ENCODE peak calls at places on chromosomes 1 and 21, in six cellular contexts. One of them, this sample, is unnamed.

GRCh38 chr1:205301220-205301821 is 20.2 kb downstream of the NUAK2 start:
- DNase-seq in astrocyte of the spinal cord: peak; percentile 96
- DNase-seq in choroid plexus epithelial cell: peak; percentile 97
- DNase-seq in left lung: peak; percentile 91
- DNase-seq in fibroblast of lung: peak; percentile 96
- DNase-seq in Peyer's patch: peak; percentile 78
- DNase-seq in this sample: peak; percentile 52

GRCh38 chr1:210541680-210542358 is 213.1 kb downstream of the HHAT start:
- DNase-seq in Peyer's patch: no peak
- DNase-seq in astrocyte of the spinal cord: peak; percentile 37
- DNase-seq in left lung: no peak
- DNase-seq in fibroblast of lung: peak; percentile 47
- DNase-seq in choroid plexus epithelial cell: no peak
- DNase-seq in this sample: no peak

GRCh38 chr21:31731802-31732537 is at the start of gene SCAF4:
- DNase-seq in astrocyte of the spinal cord: peak; percentile 91
- DNase-seq in choroid plexus epithelial cell: peak; percentile 92
- DNase-seq in left lung: peak; percentile 99
- DNase-seq in fibroblast of lung: peak; percentile 88
- DNase-seq in Peyer's patch: peak; percentile 84
- DNase-seq in this sample: peak; percentile 93

GRCh38 chr1:236063919-236064673 is 794 bp downstream of the NID1 start:
- DNase-seq in left lung: peak; percentile 83
- DNase-seq in Peyer's patch: peak; percentile 18
- DNase-seq in astrocyte of the spinal cord: peak; percentile 63
- DNase-seq in choroid plexus epithelial cell: peak; percentile 76
- DNase-seq in fibroblast of lung: peak; percentile 68
- DNase-seq in this sample: peak; percentile 49

GRCh38 chr1:91650764-91651163 is 150.1 kb downstream of the CDC7 start:
- DNase-seq in fibroblast of lung: peak; percentile 97
- DNase-seq in astrocyte of the spinal cord: peak; percentile 91
- DNase-seq in left lung: no peak
- DNase-seq in Peyer's patch: no peak
- DNase-seq in choroid plexus epithelial cell: peak; percentile 99
- DNase-seq in this sample: peak; percentile 63

GRCh38 chr1:43232071-43232470 is 37.7 kb upstream of the TMEM125 start:
- DNase-seq in choroid plexus epithelial cell: peak; percentile 82
- DNase-seq in astrocyte of the spinal cord: peak; percentile 72
- DNase-seq in fibroblast of lung: peak; percentile 79
- DNase-seq in left lung: no peak
- DNase-seq in Peyer's patch: no peak
- DNase-seq in this sample: no peak

GRCh38 chr1:226019550-226019949 is 20.4 kb upstream of the SDE2 start:
- DNase-seq in choroid plexus epithelial cell: no peak
- DNase-seq in fibroblast of lung: no peak
- DNase-seq in left lung: no peak
- DNase-seq in astrocyte of the spinal cord: no peak
- DNase-seq in Peyer's patch: no peak
- DNase-seq in this sample: no peak

GRCh38 chr1:162351443-162351842 is 25.2 kb downstream of the SPATA46 start:
- DNase-seq in fibroblast of lung: no peak
- DNase-seq in left lung: no peak
- DNase-seq in Peyer's patch: no peak
- DNase-seq in astrocyte of the spinal cord: no peak
- DNase-seq in choroid plexus epithelial cell: no peak
- DNase-seq in this sample: no peak

GRCh38 chr1:112247971-112248370 is 148.0 kb upstream of the CTTNBP2NL start:
- DNase-seq in left lung: no peak
- DNase-seq in choroid plexus epithelial cell: no peak
- DNase-seq in astrocyte of the spinal cord: no peak
- DNase-seq in Peyer's patch: no peak
- DNase-seq in fibroblast of lung: no peak
- DNase-seq in this sample: peak; percentile 14

GRCh38 chr1:78214334-78214733 is 168.6 kb downstream of the GIPC2 start:
- DNase-seq in astrocyte of the spinal cord: no peak
- DNase-seq in left lung: no peak
- DNase-seq in Peyer's patch: no peak
- DNase-seq in fibroblast of lung: no peak
- DNase-seq in choroid plexus epithelial cell: no peak
- DNase-seq in this sample: no peak

GRCh38 chr1:113246929-113247328 is 143.4 kb upstream of the MAGI3 start:
- DNase-seq in astrocyte of the spinal cord: no peak
- DNase-seq in fibroblast of lung: no peak
- DNase-seq in choroid plexus epithelial cell: no peak
- DNase-seq in left lung: no peak
- DNase-seq in Peyer's patch: no peak
- DNase-seq in this sample: no peak

GRCh38 chr1:16174261-16174871 is 18.5 kb upstream of the EPHA2 start:
- DNase-seq in fibroblast of lung: no peak
- DNase-seq in astrocyte of the spinal cord: no peak
- DNase-seq in Peyer's patch: no peak
- DNase-seq in left lung: no peak
- DNase-seq in choroid plexus epithelial cell: no peak
- DNase-seq in this sample: no peak

GRCh38 chr1:110880708-110881374 is 7.9 kb downstream of the CD53 start:
- DNase-seq in fibroblast of lung: no peak
- DNase-seq in left lung: no peak
- DNase-seq in astrocyte of the spinal cord: no peak
- DNase-seq in choroid plexus epithelial cell: no peak
- DNase-seq in Peyer's patch: no peak
- DNase-seq in this sample: no peak

GRCh38 chr1:6956488-6957159 is 171.4 kb downstream of the CAMTA1 start:
- DNase-seq in left lung: no peak
- DNase-seq in choroid plexus epithelial cell: no peak
- DNase-seq in fibroblast of lung: no peak
- DNase-seq in astrocyte of the spinal cord: no peak
- DNase-seq in Peyer's patch: no peak
- DNase-seq in this sample: no peak

GRCh38 chr1:203084588-203085527 is 954 bp downstream of the MYOG start:
- DNase-seq in fibroblast of lung: no peak
- DNase-seq in astrocyte of the spinal cord: no peak
- DNase-seq in Peyer's patch: no peak
- DNase-seq in left lung: no peak
- DNase-seq in choroid plexus epithelial cell: no peak
- DNase-seq in this sample: peak; percentile 31
- TF ChIP-seq CTCF in fibroblast of lung: peak; percentile 41
- TF ChIP-seq CTCF in astrocyte of the spinal cord: peak; percentile 42
- TF ChIP-seq CTCF in Peyer's patch: no peak
- TF ChIP-seq CTCF in left lung: no peak
- TF ChIP-seq CTCF in choroid plexus epithelial cell: peak; percentile 47
- TF ChIP-seq CTCF in this sample: peak; percentile 12

GRCh38 chr1:208150810-208151458 is 93.2 kb downstream of the PLXNA2 start:
- DNase-seq in choroid plexus epithelial cell: no peak
- DNase-seq in astrocyte of the spinal cord: no peak
- DNase-seq in Peyer's patch: no peak
- DNase-seq in fibroblast of lung: no peak
- DNase-seq in left lung: no peak
- DNase-seq in this sample: no peak
- TF ChIP-seq CTCF in choroid plexus epithelial cell: no peak
- TF ChIP-seq CTCF in astrocyte of the spinal cord: no peak
- TF ChIP-seq CTCF in Peyer's patch: no peak
- TF ChIP-seq CTCF in fibroblast of lung: no peak
- TF ChIP-seq CTCF in left lung: no peak
- TF ChIP-seq CTCF in this sample: no peak

DNA sequence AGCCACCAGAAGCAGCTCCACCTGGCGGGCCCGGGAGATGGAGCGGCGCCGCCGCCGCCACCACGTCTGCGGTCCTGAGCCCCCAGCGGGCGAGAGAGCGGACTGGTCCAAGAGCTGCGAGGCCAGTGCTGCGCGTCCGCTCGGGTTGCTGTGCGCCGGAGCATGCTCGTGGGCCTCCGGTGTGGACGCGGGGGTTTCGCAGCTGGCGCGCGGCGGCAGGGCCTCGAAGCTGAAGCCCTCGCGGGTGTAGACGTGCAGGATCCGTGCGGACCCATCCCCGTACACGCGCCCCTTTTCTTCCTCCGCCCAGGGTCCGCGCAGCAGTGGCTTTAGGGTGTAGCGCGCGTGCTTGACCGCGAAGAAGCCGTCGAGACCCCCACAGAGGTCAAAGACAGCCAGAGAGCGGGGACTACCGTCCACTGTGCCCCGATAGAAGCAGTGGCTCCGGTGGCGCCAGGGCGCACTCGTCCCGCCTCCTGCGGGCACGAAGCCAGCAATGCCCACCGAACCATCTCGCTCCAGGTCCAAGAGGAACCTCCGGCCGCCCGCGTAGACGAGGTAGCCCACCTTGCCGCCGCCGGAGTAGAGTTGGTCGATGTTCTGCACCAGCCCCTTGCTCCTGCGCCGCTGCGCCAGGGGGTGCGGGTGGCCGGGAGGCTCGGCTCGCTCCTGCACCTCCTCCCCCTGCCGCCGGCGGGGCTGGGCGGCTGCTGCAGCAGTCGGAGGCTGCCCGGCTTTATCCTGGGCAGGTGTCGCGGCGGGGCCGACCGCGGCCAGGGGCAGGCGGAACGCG is 1.1 kb downstream of the ADAMTS5 start:
- DNase-seq in astrocyte of the spinal cord: no peak
- DNase-seq in left lung: peak; percentile 75
- DNase-seq in fibroblast of lung: peak; percentile 16
- DNase-seq in Peyer's patch: no peak
- DNase-seq in choroid plexus epithelial cell: peak; percentile 34
- DNase-seq in this sample: peak; percentile 38
- TF ChIP-seq CTCF in astrocyte of the spinal cord: peak; percentile 45
- TF ChIP-seq CTCF in left lung: no peak
- TF ChIP-seq CTCF in fibroblast of lung: peak; percentile 25
- TF ChIP-seq CTCF in Peyer's patch: no peak
- TF ChIP-seq CTCF in choroid plexus epithelial cell: peak; percentile 45
- TF ChIP-seq CTCF in this sample: no peak

GRCh38 chr1:72623299-72623708 is 341.0 kb upstream of the NEGR1 start:
- DNase-seq in Peyer's patch: no peak
- DNase-seq in astrocyte of the spinal cord: peak; percentile 75
- DNase-seq in left lung: no peak
- DNase-seq in choroid plexus epithelial cell: peak; percentile 43
- DNase-seq in fibroblast of lung: peak; percentile 46
- DNase-seq in this sample: no peak
- TF ChIP-seq CTCF in Peyer's patch: no peak
- TF ChIP-seq CTCF in astrocyte of the spinal cord: peak; percentile 71
- TF ChIP-seq CTCF in left lung: peak; percentile 27
- TF ChIP-seq CTCF in choroid plexus epithelial cell: peak; percentile 51
- TF ChIP-seq CTCF in fibroblast of lung: peak; percentile 76
- TF ChIP-seq CTCF in this sample: no peak

DNA sequence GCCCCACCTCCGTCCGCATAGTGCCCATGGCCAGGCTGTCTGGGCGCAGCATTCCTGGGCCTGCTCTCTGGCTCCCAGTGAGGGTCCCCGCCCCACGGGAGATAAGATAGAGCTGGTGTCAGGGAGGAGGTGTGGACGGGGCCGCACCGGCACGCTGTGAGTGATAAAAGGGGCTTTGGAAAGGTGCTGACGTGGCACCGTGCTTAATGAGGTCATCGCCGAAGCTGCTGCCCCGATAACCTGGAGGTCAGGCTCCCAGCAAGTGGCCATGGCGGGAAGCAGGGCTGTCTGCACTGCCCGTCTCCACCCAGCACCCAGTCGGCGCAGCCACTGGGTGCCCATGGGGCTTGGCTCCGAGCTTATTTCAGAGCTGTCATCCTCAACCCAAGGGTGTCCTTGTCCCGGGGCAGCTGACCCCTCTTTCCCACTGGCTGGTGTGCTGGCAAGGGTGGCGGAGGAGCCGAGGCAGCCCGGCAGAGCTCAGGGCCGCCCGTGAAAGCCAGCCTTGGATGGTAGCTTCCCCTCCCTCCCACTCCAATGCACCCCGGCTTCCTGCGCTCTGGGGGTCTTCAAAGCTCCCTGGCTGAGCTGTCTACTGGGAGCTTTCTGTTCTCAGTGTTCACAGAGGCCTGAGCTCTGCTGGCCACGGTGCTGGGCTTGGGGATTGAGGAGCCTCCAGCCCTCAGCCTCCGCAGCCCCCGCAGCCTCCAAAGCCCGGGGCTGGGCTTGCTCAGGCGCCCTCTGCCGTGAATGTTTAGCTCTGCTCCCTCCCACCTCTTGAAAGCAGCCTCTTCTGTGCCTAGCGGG is 105.1 kb upstream of the ARHGEF16 start:
- DNase-seq in astrocyte of the spinal cord: peak; percentile 20
- DNase-seq in Peyer's patch: no peak
- DNase-seq in left lung: no peak
- DNase-seq in choroid plexus epithelial cell: no peak
- DNase-seq in fibroblast of lung: peak; percentile 52
- DNase-seq in this sample: no peak
- TF ChIP-seq CTCF in astrocyte of the spinal cord: peak; percentile 49
- TF ChIP-seq CTCF in Peyer's patch: no peak
- TF ChIP-seq CTCF in left lung: no peak
- TF ChIP-seq CTCF in choroid plexus epithelial cell: peak; percentile 50
- TF ChIP-seq CTCF in fibroblast of lung: no peak
- TF ChIP-seq CTCF in this sample: no peak

GRCh38 chr1:186325239-186325638 is 49.8 kb downstream of the TPR start:
- DNase-seq in left lung: no peak
- DNase-seq in astrocyte of the spinal cord: peak; percentile 15
- DNase-seq in choroid plexus epithelial cell: peak; percentile 63
- DNase-seq in Peyer's patch: no peak
- DNase-seq in fibroblast of lung: peak; percentile 11
- DNase-seq in this sample: no peak
- TF ChIP-seq CTCF in left lung: no peak
- TF ChIP-seq CTCF in astrocyte of the spinal cord: peak; percentile 47
- TF ChIP-seq CTCF in choroid plexus epithelial cell: peak; percentile 68
- TF ChIP-seq CTCF in Peyer's patch: no peak
- TF ChIP-seq CTCF in fibroblast of lung: peak; percentile 51
- TF ChIP-seq CTCF in this sample: no peak

DNA sequence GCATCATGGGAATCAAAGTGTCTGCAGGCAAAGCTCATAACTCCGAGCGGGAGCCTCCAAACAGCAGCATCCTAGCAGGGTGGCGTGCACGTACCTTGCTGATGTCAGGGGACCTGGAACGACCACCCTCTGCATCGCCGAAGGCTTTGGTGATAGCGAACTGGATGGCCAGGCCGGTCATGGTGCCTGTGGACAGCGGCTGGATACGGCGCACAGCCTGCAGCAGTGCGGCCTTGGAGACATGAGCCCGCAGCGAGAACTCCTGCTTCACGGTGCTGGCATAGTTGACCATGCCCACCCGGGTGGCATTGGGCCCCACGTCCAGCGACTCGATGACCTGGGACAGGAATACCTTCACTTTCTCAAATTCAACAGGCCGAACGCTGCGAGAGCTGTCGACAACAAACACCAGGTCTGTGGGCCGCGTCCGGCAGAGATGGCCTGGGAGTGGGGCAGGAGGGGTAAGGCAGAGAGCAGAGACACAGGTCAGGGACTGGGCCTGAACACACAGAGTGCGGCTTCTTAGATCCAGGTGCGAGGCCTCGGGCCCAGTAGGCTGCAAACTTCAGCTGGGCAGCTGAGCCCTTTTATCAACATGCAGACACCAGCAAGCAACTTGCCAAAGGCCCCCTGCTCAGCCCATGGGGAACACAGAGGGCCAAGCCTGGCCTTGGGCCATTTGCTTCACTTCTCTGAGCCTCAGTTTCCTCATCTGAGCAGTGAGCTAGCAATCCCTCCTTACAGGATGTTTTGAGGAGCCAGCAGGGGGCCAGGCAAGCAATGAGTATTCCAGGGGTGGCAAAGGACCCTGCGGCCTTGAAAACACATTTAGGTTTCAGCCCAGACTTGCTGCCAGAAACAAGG is 1.8 kb downstream of the MATN1 start:
- DNase-seq in fibroblast of lung: no peak
- DNase-seq in astrocyte of the spinal cord: no peak
- DNase-seq in choroid plexus epithelial cell: no peak
- DNase-seq in Peyer's patch: no peak
- DNase-seq in left lung: peak; percentile 74
- DNase-seq in this sample: no peak
- TF ChIP-seq CTCF in fibroblast of lung: no peak
- TF ChIP-seq CTCF in astrocyte of the spinal cord: peak; percentile 5
- TF ChIP-seq CTCF in choroid plexus epithelial cell: no peak
- TF ChIP-seq CTCF in Peyer's patch: no peak
- TF ChIP-seq CTCF in left lung: no peak
- TF ChIP-seq CTCF in this sample: no peak

This sample was measured in mucosa of descending colon.